ENCODE peak calls at places on chromosome 1, in seven cellular contexts. F is adipocyte; Q is ascending aorta; M is A549; O is sigmoid colon; A is aorta; U is CD8-positive, alpha-beta T cell. W is an unnamed sample.
A peak's percentile ranks its signal among the peaks of the same experiment; 100 is the strongest.

GRCh38 chr1:2528016-2528415 is 1.6 kb upstream of the PANK4 start:
- DNase-seq in F (no peak), Q (no peak), M (no peak), O (no peak), A (no peak), U (no peak), W (peak; percentile 80)

GRCh38 chr1:245180496-245180895 is 25.7 kb downstream of the KIF26B start:
- DNase-seq in F (no peak), Q (no peak), M (no peak), O (no peak), A (no peak), U (no peak), W (no peak)

GRCh38 chr1:209150114-209150513 is 433.4 kb upstream of the CAMK1G start:
- DNase-seq in F (peak; percentile 59), Q (no peak), M (no peak), O (no peak), A (no peak), U (no peak), W (no peak)

GRCh38 chr1:48061162-48062136 is 64.3 kb upstream of the TRABD2B start:
- DNase-seq in F (peak; percentile 77), Q (no peak), M (peak; percentile 41), O (no peak), A (peak; percentile 78), U (no peak), W (no peak)

GRCh38 chr1:220222939-220223338 is 49.3 kb downstream of the RAB3GAP2 start:
- DNase-seq in F (no peak), Q (no peak), M (no peak), O (no peak), A (no peak), U (no peak), W (no peak)

GRCh38 chr1:22526098-22526497 is 37.2 kb upstream of the EPHA8 start:
- DNase-seq in F (no peak), Q (no peak), M (no peak), O (no peak), A (no peak), U (no peak), W (no peak)

GRCh38 chr1:34684246-34684645 is 70.6 kb upstream of the GJB5 start:
- DNase-seq in F (no peak), Q (no peak), M (no peak), O (no peak), A (no peak), U (no peak), W (no peak)

GRCh38 chr1:112879834-112880233 is 76.2 kb downstream of the SLC16A1 start:
- DNase-seq in F (no peak), Q (no peak), M (no peak), O (no peak), A (no peak), U (no peak), W (no peak)

GRCh38 chr1:32919811-32920733 is 18.9 kb upstream of the TMEM54 start:
- DNase-seq in F (peak; percentile 56), Q (no peak), M (no peak), O (no peak), A (no peak), U (no peak), W (no peak)

GRCh38 chr1:60171793-60172192 is 98.2 kb upstream of the C1orf87 start:
- DNase-seq in F (peak; percentile 81), Q (no peak), M (no peak), O (no peak), A (no peak), U (no peak), W (no peak)

GRCh38 chr1:83033682-83034081 is 965.2 kb downstream of the TTLL7 start:
- DNase-seq in F (peak; percentile 10), Q (no peak), M (no peak), O (no peak), A (no peak), U (no peak), W (no peak)

GRCh38 chr1:47911892-47912291 is 85.3 kb downstream of the TRABD2B start:
- DNase-seq in F (no peak), Q (no peak), M (no peak), O (no peak), A (no peak), U (no peak), W (no peak)

DNA sequence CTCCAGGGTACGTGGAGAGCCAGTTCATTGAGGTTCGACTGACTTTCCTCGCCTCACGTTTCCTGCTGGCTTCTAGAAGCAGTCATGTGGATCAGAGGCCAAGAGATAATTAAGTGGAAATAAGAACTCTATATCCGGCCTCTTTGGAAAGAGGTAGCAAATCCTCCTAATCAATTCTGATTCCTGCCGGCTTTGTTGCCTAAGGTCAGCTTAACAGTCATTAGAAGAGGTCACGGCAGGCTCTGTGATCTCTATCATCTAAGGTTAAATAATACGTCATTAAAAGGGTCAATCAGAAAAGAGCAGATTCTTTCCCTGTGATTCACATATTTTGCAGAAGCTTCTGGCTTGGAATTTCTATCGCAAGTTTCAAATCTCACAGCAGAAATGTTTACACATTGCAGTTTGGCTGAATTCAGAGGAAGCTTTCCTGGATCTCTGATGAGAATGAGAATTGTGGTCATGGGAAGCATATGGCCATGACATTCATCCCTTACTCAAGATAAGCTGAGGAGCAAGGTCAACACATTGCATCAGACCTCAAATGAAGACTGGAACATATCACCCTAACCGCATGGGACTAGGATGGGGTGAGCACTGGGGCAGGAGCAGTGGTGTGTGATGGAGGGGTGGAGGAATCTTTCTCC is 189.4 kb downstream of the PBX1 start:
- DNase-seq in F (peak; percentile 89), Q (no peak), M (peak; percentile 44), O (peak; percentile 78), A (no peak), U (no peak), W (peak; percentile 58)
- H3K4me3 ChIP-seq in F (peak overlapping the region; percentile 35), Q (no peak overlapping the region), M (no peak overlapping the region), O (no peak overlapping the region), A (no peak overlapping the region), U (no peak overlapping the region), W (no peak overlapping the region)

GRCh38 chr1:203504400-203505250 is 10.7 kb downstream of the OPTC start:
- DNase-seq in F (peak; percentile 95), Q (no peak), M (peak; percentile 90), O (peak; percentile 94), A (peak; percentile 94), U (peak; percentile 34), W (peak; percentile 74)
- H3K4me1 ChIP-seq in F (peaks cover 41% of the 10 kb centered on the region), Q (no peaks in the 10 kb centered on the region), M (peaks cover 22% of the 10 kb centered on the region), O (peaks cover 70% of the 10 kb centered on the region), A (no peaks in the 10 kb centered on the region), U (no peaks in the 10 kb centered on the region), W (peaks cover 34% of the 10 kb centered on the region)

GRCh38 chr1:229556551-229556950 is 2.0 kb downstream of the ABCB10 start:
- DNase-seq in F (no peak), Q (no peak), M (no peak), O (no peak), A (no peak), U (no peak), W (no peak)
- H3K4me3 ChIP-seq in F (peak overlapping the region; percentile 94), Q (no peak overlapping the region), M (no peak overlapping the region), O (no peak overlapping the region), A (peak overlapping the region; percentile 28), U (no peak overlapping the region), W (no peak overlapping the region)

GRCh38 chr1:235942979-235943575 is 76.4 kb upstream of the LYST start:
- DNase-seq in F (no peak), Q (no peak), M (no peak), O (no peak), A (no peak), U (no peak), W (no peak)
- H3K4me1 ChIP-seq in F (peaks cover 19% of the 10 kb centered on the region), Q (no peaks in the 10 kb centered on the region), M (no peaks in the 10 kb centered on the region), O (no peaks in the 10 kb centered on the region), A (no peaks in the 10 kb centered on the region), U (peaks cover 7% of the 10 kb centered on the region), W (peaks cover 29% of the 10 kb centered on the region)

GRCh38 chr1:229599218-229599812 is 26.6 kb downstream of the TAF5L start:
- DNase-seq in F (no peak), Q (no peak), M (no peak), O (no peak), A (no peak), U (no peak), W (no peak)

GRCh38 chr1:229596961-229597699 is 28.8 kb downstream of the TAF5L start:
- DNase-seq in F (peak; percentile 62), Q (peak; percentile 53), M (no peak), O (peak; percentile 86), A (peak; percentile 87), U (no peak), W (peak; percentile 72)

GRCh38 chr1:229594227-229595008 is 31.5 kb downstream of the TAF5L start:
- DNase-seq in F (no peak), Q (no peak), M (no peak), O (no peak), A (no peak), U (no peak), W (no peak)

GRCh38 chr1:229600229-229600628 is 25.7 kb downstream of the TAF5L start:
- DNase-seq in F (no peak), Q (no peak), M (no peak), O (no peak), A (no peak), U (no peak), W (no peak)

DNA sequence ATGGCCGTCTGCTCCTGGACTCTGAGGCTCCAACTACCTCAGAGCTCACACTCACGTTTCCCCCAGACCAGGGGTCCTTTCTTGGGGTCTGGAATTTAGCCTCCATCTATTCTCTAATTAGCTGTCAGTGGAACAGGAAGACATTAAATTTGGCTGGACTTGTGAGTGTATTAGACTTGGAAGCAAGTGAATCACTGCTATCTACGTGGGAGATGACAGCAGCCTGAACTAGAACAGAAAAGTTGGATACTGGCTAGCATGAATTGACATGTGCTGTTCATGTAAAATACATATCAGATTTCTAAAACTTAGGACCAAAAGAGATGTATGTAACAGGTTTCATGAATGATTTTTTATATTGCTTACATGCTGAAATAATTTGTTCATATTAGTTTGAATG is 28.0 kb downstream of the TAF5L start:
- DNase-seq in F (no peak), Q (no peak), M (no peak), O (no peak), A (no peak), U (no peak), W (no peak)
- H3K4me3 ChIP-seq in F (peak overlapping the region; percentile 71), Q (no peak overlapping the region), M (no peak overlapping the region), O (no peak overlapping the region), A (no peak overlapping the region), U (no peak overlapping the region), W (peak overlapping the region; percentile 6)

DNA sequence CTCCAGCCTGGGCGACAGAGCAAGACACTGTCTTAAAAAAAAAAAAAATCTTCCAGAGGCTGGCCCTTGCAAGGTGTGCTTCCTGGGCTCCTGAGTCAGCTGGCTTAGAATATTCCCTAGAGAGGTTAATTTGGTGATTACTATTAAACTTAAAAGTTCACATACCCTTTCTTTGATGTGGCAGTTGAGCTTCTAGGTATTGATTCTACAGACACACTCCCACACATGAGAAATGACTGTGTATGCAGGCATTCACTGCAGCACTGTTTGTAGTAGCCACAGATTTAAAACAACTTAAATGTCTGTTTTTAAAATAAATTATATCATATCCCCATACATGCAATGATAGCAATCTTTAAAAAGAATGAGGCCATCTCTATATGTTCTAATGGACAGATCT is 93.4 kb downstream of the GDAP2 start:
- DNase-seq in F (no peak), Q (no peak), M (no peak), O (no peak), A (no peak), U (no peak), W (no peak)
- H3K4me1 ChIP-seq in F (peaks cover 8% of the 10 kb centered on the region), Q (no peaks in the 10 kb centered on the region), M (no peaks in the 10 kb centered on the region), O (no peaks in the 10 kb centered on the region), A (no peaks in the 10 kb centered on the region), U (no peaks in the 10 kb centered on the region), W (no peaks in the 10 kb centered on the region)

GRCh38 chr1:171653796-171654704 is 1.6 kb upstream of the MYOC start:
- DNase-seq in F (peak; percentile 66), Q (no peak), M (no peak), O (peak; percentile 64), A (no peak), U (no peak), W (peak; percentile 24)
- H3K4me3 ChIP-seq in F (peak overlapping the region; percentile 17), Q (no peak overlapping the region), M (no peak overlapping the region), O (no peak overlapping the region), A (no peak overlapping the region), U (no peak overlapping the region), W (no peak overlapping the region)

W was measured in heart right ventricle.